ENCODE peak calls at places on chromosomes 1 and 21, in six cellular contexts. Q is vagina, Z is NCI-H1105 treated with DMSO at 0.1 percent for 48 hours, F is HTR-8/SVneo, I is cardiac fibroblast, J is PC-9. S is an unnamed sample.

GRCh38 chr21:31908106-31909031 is 35.5 kb downstream of the HUNK start:
- DNase-seq in Z (no peak), F (no peak), I (no peak), J (no peak), Q (no peak), S (peak)

GRCh38 chr1:58597076-58597475 is 20.0 kb upstream of the TACSTD2 start:
- DNase-seq in I (no peak), Q (no peak), Z (no peak), J (no peak), F (no peak), S (no peak)

GRCh38 chr21:42176864-42177263 is 42.1 kb upstream of the ABCG1 start:
- DNase-seq in I (no peak), F (no peak), Q (no peak), Z (no peak), J (no peak), S (no peak)

GRCh38 chr1:81115422-81115821 is 685.3 kb upstream of the ADGRL2 start:
- DNase-seq in I (no peak), J (no peak), Q (no peak), Z (no peak), F (no peak), S (no peak)

GRCh38 chr1:99851850-99852454 is 1.8 kb downstream of the AGL start:
- DNase-seq in J (no peak), Q (no peak), F (no peak), I (no peak), Z (no peak), S (no peak)

GRCh38 chr1:66996018-66996682 is 57.8 kb downstream of the SLC35D1 start:
- DNase-seq in J (peak), Q (no peak), I (peak), Z (peak), F (peak), S (peak)

GRCh38 chr1:185096531-185096930 is 51.2 kb downstream of the RNF2 start:
- DNase-seq in Q (no peak), J (no peak), Z (no peak), I (peak), F (no peak), S (no peak)

GRCh38 chr1:44811714-44812151 is 3.4 kb downstream of the BTBD19 start:
- DNase-seq in F (no peak), Q (no peak), Z (no peak), J (no peak), I (peak), S (no peak)

GRCh38 chr1:67496329-67496728 is 66.1 kb upstream of the SERBP1 start:
- DNase-seq in Q (no peak), F (no peak), Z (peak), I (no peak), J (no peak), S (no peak)

GRCh38 chr1:22105611-22106207 is 37.2 kb downstream of the WNT4 start:
- DNase-seq in F (peak), I (peak), Q (no peak), Z (peak), J (no peak), S (peak)

GRCh38 chr1:214186118-214186517 is 94.8 kb upstream of the SMYD2 start:
- DNase-seq in J (no peak), Z (no peak), F (no peak), Q (no peak), I (no peak), S (no peak)

GRCh38 chr1:27372022-27372807 is 2.4 kb downstream of the FCN3 start:
- DNase-seq in I (no peak), J (no peak), Q (no peak), Z (no peak), F (no peak), S (no peak)

GRCh38 chr1:36322786-36323635 is 434 bp downstream of the EVA1B start:
- DNase-seq in J (no peak), F (peak), Z (no peak), I (peak), Q (no peak), S (no peak)

GRCh38 chr1:8370046-8370881 is 52.4 kb downstream of the SLC45A1 start:
- DNase-seq in Q (no peak), J (no peak), I (no peak), F (no peak), Z (no peak), S (no peak)

GRCh38 chr21:17463441-17463840 is 49.4 kb upstream of the CXADR start:
- DNase-seq in Z (no peak), F (peak), J (no peak), Q (no peak), I (peak), S (no peak)

GRCh38 chr1:159999204-159999603 is 32.6 kb downstream of the PIGM start:
- DNase-seq in I (peak), J (peak), F (no peak), Q (no peak), Z (no peak), S (no peak)